ENCODE peak calls at places on chromosomes 12 and 14, in five cellular contexts. D, C, W, M and G are unnamed samples.
A peak's percentile ranks its signal among the peaks of the same experiment; 100 is the strongest.

GRCh38 chr14:79567306-79567705 is 644.0 kb downstream of the DIO2 start:
- DNase-seq in W (no peak), M (no peak), C (no peak), D (no peak), G (no peak)

GRCh38 chr14:101471723-101472517 is 89.4 kb upstream of the DIO3 start:
- DNase-seq in W (no peak), C (no peak), M (peak; percentile 17), D (no peak), G (no peak)

GRCh38 chr12:6335451-6336078 is 6.3 kb downstream of the TNFRSF1A start:
- DNase-seq in C (no peak), D (peak; percentile 87), M (no peak), W (peak; percentile 93), G (peak; percentile 78)

GRCh38 chr12:23495472-23495871 is 454.0 kb downstream of the SOX5 start:
- DNase-seq in W (no peak), M (no peak), C (no peak), D (no peak), G (no peak)

GRCh38 chr12:107764626-107765025 is 3.7 kb upstream of the PRDM4 start:
- DNase-seq in M (no peak), D (no peak), W (no peak), C (no peak), G (no peak)

GRCh38 chr12:67457799-67458680 is 188.9 kb downstream of the CAND1 start:
- DNase-seq in D (no peak), M (no peak), C (no peak), W (no peak), G (no peak)

GRCh38 chr12:76449993-76450392 is 101.8 kb upstream of the BBS10 start:
- DNase-seq in D (no peak), C (no peak), M (no peak), W (no peak), G (no peak)

GRCh38 chr12:101832030-101832429 is 1.3 kb upstream of the GNPTAB start:
- DNase-seq in D (no peak), W (no peak), C (no peak), M (no peak), G (no peak)

GRCh38 chr12:46667547-46667946 is 158.2 kb downstream of the SLC38A4 start:
- DNase-seq in M (no peak), C (no peak), D (no peak), W (peak; percentile 89), G (no peak)

GRCh38 chr12:121799175-121799841 is 4.5 kb upstream of the SETD1B start:
- DNase-seq in D (peak; percentile 65), C (peak; percentile 75), M (no peak), W (peak; percentile 88), G (peak; percentile 46)

GRCh38 chr14:76419399-76419798 is 43.5 kb downstream of the ESRRB start:
- DNase-seq in W (no peak), C (no peak), D (no peak), M (no peak), G (no peak)

GRCh38 chr14:23831591-23831990 is 122.0 kb upstream of the DHRS4 start:
- DNase-seq in D (peak; percentile 5), W (no peak), C (no peak), M (no peak), G (no peak)

GRCh38 chr14:34070917-34071407 is 120.1 kb upstream of the EGLN3 start:
- DNase-seq in D (no peak), M (no peak), W (no peak), C (no peak), G (no peak)

GRCh38 chr12:67621112-67621511 is 27.4 kb upstream of the DYRK2 start:
- DNase-seq in C (no peak), M (no peak), W (no peak), D (no peak), G (no peak)

GRCh38 chr14:102575479-102576428 is 16.7 kb upstream of the RCOR1 start:
- DNase-seq in W (no peak), M (no peak), D (no peak), C (no peak), G (no peak)

GRCh38 chr12:52909796-52910195 is 4.9 kb upstream of the KRT8 start:
- DNase-seq in D (no peak), C (no peak), M (no peak), W (no peak), G (no peak)

GRCh38 chr12:124979568-124979967 is 9.4 kb downstream of the DHX37 start:
- DNase-seq in W (no peak), D (no peak), M (no peak), C (no peak), G (no peak)

GRCh38 chr12:108821407-108822397 is 35.7 kb downstream of the SSH1 start:
- DNase-seq in C (no peak), D (peak; percentile 41), M (no peak), W (peak; percentile 29), G (no peak)

GRCh38 chr12:107929436-107929835 is 154.9 kb downstream of the ASCL4 start:
- DNase-seq in C (peak; percentile 78), W (peak; percentile 34), M (no peak), D (no peak), G (no peak)

GRCh38 chr12:88781909-88782308 is 201.6 kb upstream of the KITLG start:
- DNase-seq in C (no peak), M (no peak), D (no peak), W (no peak), G (no peak)

GRCh38 chr12:57896139-57896436 is 45.3 kb upstream of the ATP23 start:
- DNase-seq in C (no peak), W (peak; percentile 11), D (no peak), M (no peak), G (no peak)

GRCh38 chr14:26290007-26290530 is 307.8 kb downstream of the NOVA1 start:
- DNase-seq in M (no peak), C (no peak), W (no peak), D (no peak), G (no peak)

GRCh38 chr12:64931981-64932380 is 107.5 kb downstream of the TBC1D30 start:
- DNase-seq in M (no peak), D (no peak), C (no peak), W (no peak), G (no peak)

GRCh38 chr14:22243971-22244581 is 344.9 kb downstream of the DAD1 start:
- DNase-seq in W (no peak), C (no peak), D (no peak), M (no peak), G (no peak)

GRCh38 chr12:116726749-116727148 is 11.1 kb downstream of the SPRING1 start:
- DNase-seq in W (no peak), D (no peak), C (no peak), M (no peak), G (no peak)